ENCODE peak calls at places on chromosomes 3 and 15, in eight cellular contexts. F is mesothelial cell of epicardium, O is AG04450, S is WTC11, A is BJ, Y is dorsolateral prefrontal cortex, W is fibroblast of pulmonary artery, L is heart left ventricle. I is an unnamed sample.

GRCh38 chr3:192481638-192482037 is 245.7 kb downstream of the FGF12 start:
- DNase-seq in F (no peak), O (no peak), S (no peak), A (no peak), Y (no peak), W (peak), L (no peak), I (no peak)

GRCh38 chr3:185995352-185995751 is 57.5 kb upstream of the TRA2B start:
- DNase-seq in F (no peak), O (peak), S (no peak), A (peak), Y (no peak), W (peak), L (no peak), I (no peak)

GRCh38 chr15:83653639-83654378 is at the start of gene ADAMTSL3:
- DNase-seq in F (peak), O (no peak), S (peak), A (no peak), Y (peak), W (peak), L (peak), I (peak)

GRCh38 chr3:49869525-49870126 is at the start of gene CAMKV:
- DNase-seq in F (no peak), O (no peak), S (peak), A (no peak), Y (peak), W (no peak), L (no peak), I (peak)

GRCh38 chr15:75648156-75649000 is 666 bp downstream of the SNX33 start:
- DNase-seq in F (no peak), O (no peak), S (peak), A (no peak), Y (no peak), W (peak), L (peak), I (no peak)

GRCh38 chr15:22786868-22787698 is 639 bp downstream of the NIPA1 start:
- DNase-seq in F (no peak), O (no peak), S (peak), A (no peak), Y (no peak), W (peak), L (peak), I (no peak)

GRCh38 chr15:52019394-52020252 is 604 bp downstream of the MAPK6 start:
- DNase-seq in F (peak), O (peak), S (peak), A (no peak), Y (peak), W (peak), L (peak), I (peak)

GRCh38 chr3:114645392-114645791 is 351.6 kb downstream of the TIGIT start:
- DNase-seq in F (no peak), O (no peak), S (no peak), A (no peak), Y (no peak), W (peak), L (no peak), I (no peak)

GRCh38 chr3:16151109-16151508 is 23.4 kb upstream of the GALNT15 start:
- DNase-seq in F (no peak), O (peak), S (no peak), A (peak), Y (peak), W (peak), L (peak), I (no peak)

GRCh38 chr3:16148213-16148612 is 26.3 kb upstream of the GALNT15 start:
- DNase-seq in F (no peak), O (no peak), S (no peak), A (no peak), Y (no peak), W (no peak), L (no peak), I (no peak)

GRCh38 chr3:16147226-16147625 is 27.3 kb upstream of the GALNT15 start:
- DNase-seq in F (no peak), O (no peak), S (no peak), A (no peak), Y (no peak), W (peak), L (no peak), I (no peak)

GRCh38 chr3:16148783-16149182 is 25.7 kb upstream of the GALNT15 start:
- DNase-seq in F (no peak), O (peak), S (no peak), A (peak), Y (no peak), W (peak), L (peak), I (no peak)

DNA sequence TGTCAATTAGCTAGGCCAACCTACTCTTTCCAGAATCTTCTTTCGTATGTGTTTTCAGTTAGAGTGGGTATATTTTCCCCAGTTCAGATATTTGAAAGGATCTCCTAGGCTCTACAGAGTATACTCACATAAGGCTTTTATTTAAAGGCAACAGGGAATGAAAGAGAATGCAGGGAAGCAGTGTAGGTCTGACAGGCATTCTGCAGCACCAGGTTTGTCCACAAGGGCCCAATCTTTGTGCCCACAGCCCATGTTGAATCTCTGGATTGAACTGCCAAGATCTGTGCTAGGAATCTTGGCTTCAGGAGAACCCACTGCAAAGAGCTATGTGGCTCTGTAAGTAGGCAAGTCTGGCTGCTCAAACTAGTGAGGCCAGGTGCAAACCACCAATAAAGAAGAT is 24.2 kb upstream of the GALNT15 start:
- DNase-seq in F (no peak), O (no peak), S (no peak), A (no peak), Y (no peak), W (no peak), L (no peak), I (no peak)
- TF ChIP-seq CTCF in F (no peak), O (no peak), S (no peak), A (no peak), Y (no peak), W (no peak), L (no peak), I (no peak)

DNA sequence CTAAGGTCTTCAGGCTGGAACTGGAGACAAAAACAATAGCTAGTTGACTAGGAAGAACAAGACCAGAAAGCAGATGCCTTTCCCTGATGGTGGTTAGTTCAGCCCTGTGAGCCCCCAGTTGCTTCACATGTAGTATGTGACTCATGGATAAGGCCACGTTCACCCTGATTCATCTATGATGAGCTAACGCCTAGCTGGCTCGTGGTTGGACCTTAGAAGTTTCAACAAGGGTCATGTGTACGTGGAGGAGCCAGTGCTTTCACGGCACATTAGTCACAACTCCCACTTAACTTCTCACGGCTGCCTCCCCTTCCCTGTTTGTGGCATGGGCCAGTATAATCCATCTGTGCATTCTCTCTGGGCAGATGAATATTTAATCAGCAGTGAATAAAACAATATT is 20.6 kb downstream of the COL8A1 start:
- DNase-seq in F (no peak), O (peak), S (no peak), A (peak), Y (no peak), W (peak), L (peak), I (no peak)
- TF ChIP-seq CTCF in F (no peak), O (no peak), S (no peak), A (no peak), Y (no peak), W (no peak), L (no peak), I (no peak)

GRCh38 chr3:141940204-141940776 is 63.8 kb downstream of the ATP1B3 start:
- DNase-seq in F (peak), O (no peak), S (no peak), A (peak), Y (peak), W (peak), L (no peak), I (no peak)
- TF ChIP-seq CTCF in F (no peak), O (peak), S (no peak), A (no peak), Y (no peak), W (peak), L (no peak), I (peak)

GRCh38 chr3:171867976-171868375 is 24.8 kb downstream of the TMEM212 start:
- DNase-seq in F (no peak), O (no peak), S (no peak), A (no peak), Y (no peak), W (no peak), L (no peak), I (no peak)
- TF ChIP-seq CTCF in F (peak), O (peak), S (peak), A (peak), Y (no peak), W (peak), L (no peak), I (no peak)

DNA sequence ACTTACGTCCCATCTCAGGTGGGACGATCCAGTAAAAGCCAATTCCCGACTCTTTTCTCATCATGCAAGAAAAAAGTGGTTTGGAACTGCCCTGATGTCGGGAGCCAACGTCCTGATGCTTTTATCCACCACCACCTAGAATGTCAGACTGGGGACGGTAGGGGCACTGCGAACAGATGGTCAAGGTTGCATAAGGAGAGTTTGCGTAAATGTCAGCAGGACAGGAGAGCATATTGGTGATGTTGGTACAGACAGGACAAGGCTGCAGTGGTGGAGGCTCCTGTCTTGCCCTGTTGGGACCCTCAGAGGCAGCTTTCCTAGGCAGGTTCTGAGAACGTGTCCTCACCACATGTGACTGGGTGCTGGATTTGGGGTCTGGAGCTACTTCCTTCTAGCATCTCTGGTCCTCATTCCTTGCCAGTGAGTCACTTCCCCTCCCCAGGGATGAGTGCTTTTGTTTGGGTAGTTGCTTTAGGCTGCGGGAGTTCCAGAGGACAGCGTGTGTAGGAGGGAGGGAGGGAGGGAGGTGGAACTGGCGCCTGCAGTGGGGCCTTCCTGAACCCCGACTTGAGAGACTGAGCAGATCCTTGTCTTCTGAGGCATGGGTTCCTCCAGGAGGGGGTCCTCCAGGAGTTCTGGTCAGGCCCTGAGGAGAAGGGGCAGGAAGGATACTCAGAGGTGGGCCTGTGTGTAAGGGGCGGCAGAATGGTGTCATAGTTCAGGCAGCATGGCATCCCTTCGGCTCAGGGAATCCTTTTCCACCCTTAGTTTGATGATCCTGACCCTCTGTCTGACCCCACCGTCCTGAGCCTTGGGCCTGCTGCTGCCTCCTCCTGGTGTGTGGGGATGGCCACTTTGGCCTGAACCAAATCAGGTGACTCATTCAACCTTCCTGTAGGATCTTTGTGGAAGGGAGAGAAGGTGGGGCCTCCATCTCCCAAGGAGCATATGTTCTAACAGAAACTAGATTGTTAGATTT is 21.2 kb downstream of the THSD4 start:
- DNase-seq in F (no peak), O (peak), S (no peak), A (peak), Y (no peak), W (peak), L (peak), I (no peak)
- TF ChIP-seq CTCF in F (no peak), O (peak), S (no peak), A (peak), Y (no peak), W (peak), L (no peak), I (no peak)